ENCODE peak calls at places on chromosomes 5 and 9, in four cellular contexts. E is lower leg skin, H is cardiac fibroblast, B is osteocyte. R is an unnamed sample.

GRCh38 chr9:86660146-86660545 is 287.2 kb downstream of the GAS1 start:
- DNase-seq in E (no peak), H (peak), B (no peak), R (no peak)

GRCh38 chr5:154868702-154869101 is 10.3 kb downstream of the CNOT8 start:
- DNase-seq in H (peak), B (no peak), E (peak), R (peak)

GRCh38 chr5:94707359-94707758 is 88.9 kb downstream of the SLF1 start:
- DNase-seq in E (no peak), B (no peak), H (no peak), R (peak)

GRCh38 chr9:101315129-101315459 is 69.7 kb downstream of the BAAT start:
- DNase-seq in H (no peak), E (no peak), B (no peak), R (no peak)

GRCh38 chr9:93167838-93168237 is 16.1 kb upstream of the WNK2 start:
- DNase-seq in B (no peak), H (no peak), E (no peak), R (no peak)

GRCh38 chr5:93909356-93909755 is 168.0 kb upstream of the POU5F2 start:
- DNase-seq in H (peak), E (no peak), B (no peak), R (no peak)

GRCh38 chr5:173497685-173498084 is 118.8 kb downstream of the BOD1 start:
- DNase-seq in H (no peak), E (no peak), B (peak), R (no peak)

GRCh38 chr9:35349287-35349990 is 140.5 kb upstream of the RUSC2 start:
- DNase-seq in B (no peak), H (no peak), E (no peak), R (no peak)

GRCh38 chr5:154829589-154830218 is 20.7 kb downstream of the FAXDC2 start:
- DNase-seq in E (no peak), H (no peak), B (no peak), R (peak)

GRCh38 chr5:149367249-149367971 is 9.6 kb downstream of the PCYOX1L start:
- DNase-seq in E (peak), H (peak), B (peak), R (peak)

GRCh38 chr5:62494772-62495171 is 82.2 kb downstream of the IPO11 start:
- DNase-seq in E (no peak), H (no peak), B (no peak), R (no peak)

DNA sequence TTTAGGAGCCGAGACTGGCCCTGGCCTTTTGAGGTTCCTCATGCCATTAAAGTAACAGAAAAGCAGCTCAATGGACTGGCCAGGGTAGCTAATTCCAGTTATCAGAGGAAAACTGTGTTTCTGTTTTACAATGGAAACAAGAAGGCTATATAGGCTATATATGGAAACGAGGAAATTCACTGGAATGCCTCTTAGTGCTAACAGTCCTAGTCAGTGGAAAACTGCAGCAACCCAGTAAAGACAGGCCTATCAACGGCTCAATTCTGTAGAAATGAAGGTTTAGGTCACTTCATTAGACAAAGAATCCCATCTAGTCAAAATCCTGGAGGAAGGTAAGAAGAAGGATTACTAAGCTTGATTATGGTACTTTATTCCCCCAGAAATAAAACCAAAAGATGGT is 3.2 kb upstream of the TICAM2 start:
- DNase-seq in H (no peak), E (no peak), B (no peak), R (no peak)
- TF ChIP-seq CTCF in H (no peak), E (no peak), B (no peak), R (no peak)

GRCh38 chr9:18791074-18791473 is 241.9 kb downstream of the SAXO1 start:
- DNase-seq in E (no peak), H (peak), B (no peak), R (peak)
- TF ChIP-seq CTCF in E (no peak), H (peak), B (peak), R (peak)

DNA sequence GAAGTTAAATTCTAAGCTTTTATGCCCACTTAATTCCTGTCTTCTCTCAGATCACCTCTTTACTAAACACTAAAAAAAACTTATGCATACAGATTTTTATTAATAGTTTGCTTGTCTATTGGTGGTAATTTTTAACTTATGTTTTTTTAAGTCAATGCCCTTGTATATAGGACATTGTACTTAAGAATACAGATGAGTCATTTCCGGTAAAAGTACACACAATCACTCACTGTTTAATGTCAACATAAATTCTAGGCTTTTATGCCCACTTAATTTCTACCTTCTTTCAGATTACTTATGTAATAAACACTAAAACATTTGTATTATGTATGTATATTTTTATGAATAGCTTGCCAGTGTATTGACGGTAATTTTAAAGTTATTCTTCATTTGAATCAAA is 872.8 kb upstream of the CDH9 start:
- DNase-seq in H (peak), E (no peak), B (no peak), R (peak)
- TF ChIP-seq CTCF in H (no peak), E (no peak), B (no peak), R (no peak)

GRCh38 chr5:40367260-40367659 is 312.5 kb upstream of the PTGER4 start:
- DNase-seq in E (no peak), B (no peak), H (peak), R (no peak)
- TF ChIP-seq CTCF in E (no peak), B (peak), H (peak), R (peak)

DNA sequence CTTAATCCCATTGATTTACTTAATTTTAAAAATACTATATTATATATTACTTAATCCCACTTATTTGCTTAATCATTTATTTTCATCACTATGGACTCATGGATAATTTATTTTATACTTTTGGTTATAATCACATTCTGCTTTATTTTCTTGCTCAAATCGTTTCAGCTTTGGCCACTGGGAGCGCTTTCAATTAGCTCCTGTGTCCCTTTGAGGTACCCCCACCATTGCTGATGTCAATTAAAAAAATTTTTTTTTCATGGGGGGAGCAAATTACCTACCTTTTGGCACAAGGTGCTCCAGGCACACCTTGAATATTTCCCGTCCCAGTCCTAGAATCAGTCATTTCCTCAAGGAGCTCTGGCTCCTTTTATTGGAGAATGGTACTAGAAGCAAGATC is 1.4 kb upstream of the TRIO start:
- DNase-seq in B (no peak), E (no peak), H (no peak), R (no peak)
- TF ChIP-seq CTCF in B (no peak), E (no peak), H (no peak), R (no peak)

GRCh38 chr9:70428781-70429180 is 14.3 kb upstream of the KLF9 start:
- DNase-seq in B (no peak), E (no peak), H (peak), R (peak)

GRCh38 chr9:70425192-70425591 is 10.7 kb upstream of the KLF9 start:
- DNase-seq in B (no peak), H (no peak), E (no peak), R (no peak)

GRCh38 chr9:70429899-70430298 is 15.4 kb upstream of the KLF9 start:
- DNase-seq in H (no peak), B (no peak), E (no peak), R (no peak)

GRCh38 chr9:70422371-70423043 is 8.1 kb upstream of the KLF9 start:
- DNase-seq in E (no peak), H (no peak), B (no peak), R (no peak)

DNA sequence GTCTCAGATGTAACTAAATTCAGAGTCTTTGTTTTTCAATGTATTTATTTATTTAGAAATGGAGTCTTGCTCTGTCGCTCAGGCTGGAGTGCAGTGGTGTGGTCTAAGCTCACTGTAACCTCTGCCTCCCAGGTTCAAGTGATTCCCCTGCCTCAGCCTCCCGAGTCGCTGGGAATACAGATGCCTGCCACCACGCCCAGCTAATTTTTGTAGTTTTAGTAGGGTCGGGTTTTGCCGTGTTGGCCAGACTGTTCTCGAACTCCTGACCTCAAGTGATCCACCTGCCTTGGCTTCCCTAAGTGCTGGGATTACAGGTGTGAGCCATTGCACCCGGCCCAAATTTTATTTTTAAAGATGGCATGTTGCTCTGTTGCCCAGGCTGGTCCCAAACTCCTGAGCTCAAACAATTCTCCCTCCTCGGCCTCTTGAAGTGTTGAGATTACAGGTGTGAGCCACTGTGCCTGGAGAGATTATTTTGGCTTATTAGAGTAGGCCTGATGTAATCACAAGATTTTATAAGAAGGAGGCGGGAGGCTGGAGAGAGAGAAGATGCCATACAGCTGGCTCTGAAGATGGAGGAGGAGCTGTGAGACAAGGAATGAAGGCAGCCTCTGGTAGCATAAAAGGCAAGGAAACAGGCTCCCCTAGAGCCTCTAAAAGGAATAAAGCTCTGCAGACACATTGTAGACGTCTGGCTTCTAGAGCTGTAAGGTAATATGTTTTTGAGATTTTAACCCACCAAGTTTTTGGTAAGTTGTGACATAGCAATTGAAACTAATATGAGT is 12.9 kb upstream of the KLF9 start:
- DNase-seq in H (peak), E (no peak), B (no peak), R (no peak)
- TF ChIP-seq CTCF in H (no peak), E (no peak), B (peak), R (no peak)

GRCh38 chr9:106286249-106286648 is 576.7 kb upstream of the ZNF462 start:
- DNase-seq in H (no peak), B (no peak), E (no peak), R (peak)
- TF ChIP-seq CTCF in H (no peak), B (peak), E (no peak), R (no peak)

GRCh38 chr9:12818431-12819000 is 43.7 kb downstream of the LURAP1L start:
- DNase-seq in B (no peak), H (peak), E (no peak), R (peak)
- TF ChIP-seq CTCF in B (peak), H (no peak), E (no peak), R (no peak)

GRCh38 chr5:17061973-17062470 is 125.9 kb upstream of the MYO10 start:
- DNase-seq in H (no peak), E (no peak), B (no peak), R (no peak)
- TF ChIP-seq CTCF in H (peak), E (no peak), B (no peak), R (no peak)